ENCODE peak calls at places on chromosomes 3 and 15, in six cellular contexts. M, J, T, H, L and G are unnamed samples.

GRCh38 chr3:8873740-8874139 is 89.5 kb downstream of the RAD18 start:
- DNase-seq in M (no peak), J (no peak), T (no peak), H (no peak), L (no peak), G (no peak)

GRCh38 chr3:98647197-98647596 is 53.8 kb upstream of the CPOX start:
- DNase-seq in M (no peak), J (no peak), T (no peak), H (no peak), L (no peak), G (no peak)

GRCh38 chr3:138188013-138188352 is 882 bp downstream of the ARMC8 start:
- DNase-seq in M (no peak), J (no peak), T (peak), H (peak), L (no peak), G (no peak)

GRCh38 chr15:52164631-52165265 is 26.4 kb downstream of the GNB5 start:
- DNase-seq in M (no peak), J (no peak), T (no peak), H (no peak), L (no peak), G (no peak)

GRCh38 chr3:191141728-191142127 is 57.3 kb upstream of the OSTN start:
- DNase-seq in M (no peak), J (no peak), T (peak), H (peak), L (no peak), G (no peak)

GRCh38 chr3:69925506-69925905 is 74.0 kb upstream of the SAMMSON start:
- DNase-seq in M (no peak), J (no peak), T (peak), H (no peak), L (no peak), G (no peak)

GRCh38 chr3:161413127-161413854 is 42.0 kb upstream of the SPTSSB start:
- DNase-seq in M (no peak), J (no peak), T (peak), H (no peak), L (peak), G (peak)

GRCh38 chr15:100114526-100114925 is 227.2 kb downstream of the ADAMTS17 start:
- DNase-seq in M (no peak), J (no peak), T (peak), H (no peak), L (peak), G (peak)

GRCh38 chr15:99987119-99987506 is 253.9 kb upstream of the LYSMD4 start:
- DNase-seq in M (no peak), J (no peak), T (no peak), H (no peak), L (no peak), G (no peak)

GRCh38 chr3:59480486-59480995 is 430.7 kb upstream of the CFAP20DC start:
- DNase-seq in M (no peak), J (no peak), T (peak), H (no peak), L (no peak), G (no peak)

GRCh38 chr3:159458010-159458409 is 530.6 kb upstream of the IL12A start:
- DNase-seq in M (no peak), J (no peak), T (peak), H (no peak), L (no peak), G (no peak)